ENCODE peak calls at places on chromosomes 16 and 17, in six cellular contexts. One of them, this sample, is unnamed.

GRCh38 chr17:29664743-29665479 is 42.2 kb upstream of the CORO6 start:
- DNase-seq in CD4-positive, alpha-beta T cell: no peak
- DNase-seq in heart right ventricle: no peak
- DNase-seq in mucosa of descending colon: no peak
- DNase-seq in GM19239: no peak
- DNase-seq in T follicular helper cell: no peak
- DNase-seq in this sample: no peak

GRCh38 chr17:1145311-1145986 is 34.3 kb downstream of the ABR start:
- DNase-seq in T follicular helper cell: no peak
- DNase-seq in GM19239: no peak
- DNase-seq in heart right ventricle: no peak
- DNase-seq in CD4-positive, alpha-beta T cell: no peak
- DNase-seq in mucosa of descending colon: no peak
- DNase-seq in this sample: no peak

GRCh38 chr17:58643147-58643546 is 48.7 kb downstream of the TEX14 start:
- DNase-seq in T follicular helper cell: no peak
- DNase-seq in heart right ventricle: no peak
- DNase-seq in CD4-positive, alpha-beta T cell: no peak
- DNase-seq in mucosa of descending colon: no peak
- DNase-seq in GM19239: no peak
- DNase-seq in this sample: no peak

GRCh38 chr17:56887552-56888467 is 26.0 kb downstream of the TRIM25 start:
- DNase-seq in GM19239: no peak
- DNase-seq in CD4-positive, alpha-beta T cell: no peak
- DNase-seq in mucosa of descending colon: no peak
- DNase-seq in T follicular helper cell: no peak
- DNase-seq in heart right ventricle: no peak
- DNase-seq in this sample: no peak

GRCh38 chr17:10156579-10157488 is 41.6 kb downstream of the GAS7 start:
- DNase-seq in T follicular helper cell: no peak
- DNase-seq in CD4-positive, alpha-beta T cell: no peak
- DNase-seq in heart right ventricle: peak; percentile 20
- DNase-seq in mucosa of descending colon: peak; percentile 53
- DNase-seq in GM19239: peak; percentile 53
- DNase-seq in this sample: no peak

GRCh38 chr17:67638871-67639270 is 78.9 kb upstream of the NOL11 start:
- DNase-seq in mucosa of descending colon: no peak
- DNase-seq in CD4-positive, alpha-beta T cell: no peak
- DNase-seq in T follicular helper cell: no peak
- DNase-seq in GM19239: no peak
- DNase-seq in heart right ventricle: no peak
- DNase-seq in this sample: no peak

GRCh38 chr17:71668807-71669206 is 452.0 kb upstream of the SOX9 start:
- DNase-seq in heart right ventricle: no peak
- DNase-seq in GM19239: no peak
- DNase-seq in mucosa of descending colon: no peak
- DNase-seq in T follicular helper cell: no peak
- DNase-seq in CD4-positive, alpha-beta T cell: no peak
- DNase-seq in this sample: no peak

GRCh38 chr16:88784074-88784855 is 755 bp downstream of the PIEZO1 start:
- DNase-seq in T follicular helper cell: no peak
- DNase-seq in heart right ventricle: peak; percentile 72
- DNase-seq in GM19239: no peak
- DNase-seq in CD4-positive, alpha-beta T cell: peak; percentile 36
- DNase-seq in mucosa of descending colon: peak; percentile 75
- DNase-seq in this sample: no peak

GRCh38 chr17:39328815-39329214 is 72.6 kb downstream of the FBXL20 start:
- DNase-seq in heart right ventricle: no peak
- DNase-seq in mucosa of descending colon: no peak
- DNase-seq in T follicular helper cell: no peak
- DNase-seq in CD4-positive, alpha-beta T cell: no peak
- DNase-seq in GM19239: no peak
- DNase-seq in this sample: no peak

GRCh38 chr17:1069847-1070246 is 72.9 kb downstream of the TIMM22 start:
- DNase-seq in CD4-positive, alpha-beta T cell: no peak
- DNase-seq in mucosa of descending colon: no peak
- DNase-seq in GM19239: no peak
- DNase-seq in T follicular helper cell: no peak
- DNase-seq in heart right ventricle: no peak
- DNase-seq in this sample: no peak

GRCh38 chr17:57629470-57629869 is 115.6 kb downstream of the CCDC182 start:
- DNase-seq in T follicular helper cell: no peak
- DNase-seq in heart right ventricle: no peak
- DNase-seq in mucosa of descending colon: no peak
- DNase-seq in GM19239: peak; percentile 64
- DNase-seq in CD4-positive, alpha-beta T cell: no peak
- DNase-seq in this sample: no peak

GRCh38 chr17:4199818-4200402 is 56.9 kb downstream of the CYB5D2 start:
- DNase-seq in T follicular helper cell: peak; percentile 9
- DNase-seq in mucosa of descending colon: peak; percentile 28
- DNase-seq in GM19239: peak; percentile 58
- DNase-seq in heart right ventricle: no peak
- DNase-seq in CD4-positive, alpha-beta T cell: peak; percentile 16
- DNase-seq in this sample: no peak

GRCh38 chr16:86604436-86605220 is 26.3 kb downstream of the FOXL1 start:
- DNase-seq in mucosa of descending colon: no peak
- DNase-seq in heart right ventricle: no peak
- DNase-seq in GM19239: peak; percentile 57
- DNase-seq in CD4-positive, alpha-beta T cell: peak; percentile 39
- DNase-seq in T follicular helper cell: peak; percentile 34
- DNase-seq in this sample: peak; percentile 18

GRCh38 chr17:66466933-66467367 is 164.5 kb downstream of the PRKCA start:
- DNase-seq in heart right ventricle: no peak
- DNase-seq in T follicular helper cell: no peak
- DNase-seq in CD4-positive, alpha-beta T cell: no peak
- DNase-seq in GM19239: no peak
- DNase-seq in mucosa of descending colon: no peak
- DNase-seq in this sample: no peak

GRCh38 chr17:50064253-50064991 is 8.5 kb downstream of the ITGA3 start:
- DNase-seq in heart right ventricle: peak; percentile 51
- DNase-seq in GM19239: no peak
- DNase-seq in CD4-positive, alpha-beta T cell: no peak
- DNase-seq in T follicular helper cell: no peak
- DNase-seq in mucosa of descending colon: no peak
- DNase-seq in this sample: no peak

GRCh38 chr16:73364413-73364812 is 316.5 kb upstream of the ZFHX3 start:
- DNase-seq in mucosa of descending colon: no peak
- DNase-seq in GM19239: no peak
- DNase-seq in CD4-positive, alpha-beta T cell: no peak
- DNase-seq in heart right ventricle: no peak
- DNase-seq in T follicular helper cell: no peak
- DNase-seq in this sample: no peak

GRCh38 chr16:3774156-3774767 is 56.9 kb upstream of the TRAP1 start:
- DNase-seq in T follicular helper cell: no peak
- DNase-seq in heart right ventricle: peak; percentile 52
- DNase-seq in mucosa of descending colon: no peak
- DNase-seq in GM19239: no peak
- DNase-seq in CD4-positive, alpha-beta T cell: no peak
- DNase-seq in this sample: no peak

GRCh38 chr16:23862556-23862955 is 26.8 kb downstream of the PRKCB start:
- DNase-seq in GM19239: no peak
- DNase-seq in T follicular helper cell: no peak
- DNase-seq in mucosa of descending colon: no peak
- DNase-seq in heart right ventricle: no peak
- DNase-seq in CD4-positive, alpha-beta T cell: no peak
- DNase-seq in this sample: no peak

GRCh38 chr17:7431231-7431630 is 2.6 kb downstream of the SPEM3 start:
- DNase-seq in heart right ventricle: no peak
- DNase-seq in mucosa of descending colon: no peak
- DNase-seq in CD4-positive, alpha-beta T cell: no peak
- DNase-seq in T follicular helper cell: no peak
- DNase-seq in GM19239: no peak
- DNase-seq in this sample: no peak

GRCh38 chr16:88317619-88317977 is 65.2 kb upstream of the ZNF469 start:
- DNase-seq in T follicular helper cell: no peak
- DNase-seq in CD4-positive, alpha-beta T cell: no peak
- DNase-seq in GM19239: no peak
- DNase-seq in mucosa of descending colon: no peak
- DNase-seq in heart right ventricle: no peak
- DNase-seq in this sample: no peak